ENCODE peak calls at places on chromosomes 1 and 21, in four cellular contexts. One of them, this sample, is unnamed.

GRCh38 chr1:116161877-116162390 is 50.7 kb downstream of the MAB21L3 start:
- DNase-seq in fibroblast of lung: no peak
- DNase-seq in HCT116: no peak
- DNase-seq in astrocyte: no peak
- DNase-seq in this sample: peak; percentile 13

GRCh38 chr1:81681570-81681969 is 119.2 kb upstream of the ADGRL2 start:
- DNase-seq in fibroblast of lung: peak; percentile 73
- DNase-seq in HCT116: no peak
- DNase-seq in astrocyte: peak; percentile 73
- DNase-seq in this sample: no peak

GRCh38 chr1:149965440-149965839 is 28.8 kb upstream of the MTMR11 start:
- DNase-seq in fibroblast of lung: no peak
- DNase-seq in HCT116: no peak
- DNase-seq in astrocyte: no peak
- DNase-seq in this sample: no peak

GRCh38 chr1:91778964-91779363 is 107.0 kb downstream of the TGFBR3 start:
- DNase-seq in fibroblast of lung: no peak
- DNase-seq in HCT116: no peak
- DNase-seq in astrocyte: no peak
- DNase-seq in this sample: no peak

GRCh38 chr1:218299416-218299815 is 14.3 kb downstream of the RRP15 start:
- DNase-seq in fibroblast of lung: peak; percentile 65
- DNase-seq in HCT116: peak; percentile 28
- DNase-seq in astrocyte: peak; percentile 56
- DNase-seq in this sample: no peak

GRCh38 chr1:27624467-27625233 is 10.3 kb downstream of the FGR start:
- DNase-seq in fibroblast of lung: no peak
- DNase-seq in HCT116: no peak
- DNase-seq in astrocyte: no peak
- DNase-seq in this sample: no peak

GRCh38 chr21:45748593-45748992 is 105.1 kb downstream of the PCBP3 start:
- DNase-seq in fibroblast of lung: no peak
- DNase-seq in HCT116: no peak
- DNase-seq in astrocyte: no peak
- DNase-seq in this sample: no peak

GRCh38 chr1:5670590-5671350 is 321.5 kb downstream of the NPHP4 start:
- DNase-seq in fibroblast of lung: no peak
- DNase-seq in HCT116: no peak
- DNase-seq in astrocyte: no peak
- DNase-seq in this sample: no peak

GRCh38 chr21:46111193-46111571 is 13.3 kb downstream of the COL6A2 start:
- DNase-seq in fibroblast of lung: no peak
- DNase-seq in HCT116: no peak
- DNase-seq in astrocyte: no peak
- DNase-seq in this sample: no peak

GRCh38 chr1:110190282-110190929 is 19.7 kb upstream of the KCNC4 start:
- DNase-seq in fibroblast of lung: no peak
- DNase-seq in HCT116: no peak
- DNase-seq in astrocyte: no peak
- DNase-seq in this sample: no peak

GRCh38 chr1:114219247-114219872 is 65.7 kb upstream of the SYT6 start:
- DNase-seq in fibroblast of lung: no peak
- DNase-seq in HCT116: no peak
- DNase-seq in astrocyte: no peak
- DNase-seq in this sample: no peak

GRCh38 chr1:9881838-9882249 is 28.2 kb downstream of the CTNNBIP1 start:
- DNase-seq in fibroblast of lung: peak; percentile 73
- DNase-seq in HCT116: no peak
- DNase-seq in astrocyte: peak; percentile 64
- DNase-seq in this sample: no peak

GRCh38 chr1:226064168-226064815 is 1.8 kb downstream of the H3-3A start:
- DNase-seq in fibroblast of lung: peak; percentile 10
- DNase-seq in HCT116: no peak
- DNase-seq in astrocyte: no peak
- DNase-seq in this sample: peak; percentile 28

GRCh38 chr1:100658716-100659026 is 60.9 kb upstream of the VCAM1 start:
- DNase-seq in fibroblast of lung: no peak
- DNase-seq in HCT116: no peak
- DNase-seq in astrocyte: no peak
- DNase-seq in this sample: no peak

GRCh38 chr1:230463760-230464159 is 37.6 kb upstream of the PGBD5 start:
- DNase-seq in fibroblast of lung: no peak
- DNase-seq in HCT116: no peak
- DNase-seq in astrocyte: no peak
- DNase-seq in this sample: no peak

GRCh38 chr1:77447669-77448068 is 165.8 kb downstream of the AK5 start:
- DNase-seq in fibroblast of lung: no peak
- DNase-seq in HCT116: no peak
- DNase-seq in astrocyte: no peak
- DNase-seq in this sample: no peak

GRCh38 chr1:47181955-47182680 is 7.7 kb downstream of the PDZK1IP1 start:
- DNase-seq in fibroblast of lung: peak; percentile 68
- DNase-seq in HCT116: no peak
- DNase-seq in astrocyte: peak; percentile 61
- DNase-seq in this sample: no peak

GRCh38 chr1:104787866-104788510 is 1038.3 kb downstream of the AMY1C start:
- DNase-seq in fibroblast of lung: no peak
- DNase-seq in HCT116: no peak
- DNase-seq in astrocyte: no peak
- DNase-seq in this sample: no peak

DNA sequence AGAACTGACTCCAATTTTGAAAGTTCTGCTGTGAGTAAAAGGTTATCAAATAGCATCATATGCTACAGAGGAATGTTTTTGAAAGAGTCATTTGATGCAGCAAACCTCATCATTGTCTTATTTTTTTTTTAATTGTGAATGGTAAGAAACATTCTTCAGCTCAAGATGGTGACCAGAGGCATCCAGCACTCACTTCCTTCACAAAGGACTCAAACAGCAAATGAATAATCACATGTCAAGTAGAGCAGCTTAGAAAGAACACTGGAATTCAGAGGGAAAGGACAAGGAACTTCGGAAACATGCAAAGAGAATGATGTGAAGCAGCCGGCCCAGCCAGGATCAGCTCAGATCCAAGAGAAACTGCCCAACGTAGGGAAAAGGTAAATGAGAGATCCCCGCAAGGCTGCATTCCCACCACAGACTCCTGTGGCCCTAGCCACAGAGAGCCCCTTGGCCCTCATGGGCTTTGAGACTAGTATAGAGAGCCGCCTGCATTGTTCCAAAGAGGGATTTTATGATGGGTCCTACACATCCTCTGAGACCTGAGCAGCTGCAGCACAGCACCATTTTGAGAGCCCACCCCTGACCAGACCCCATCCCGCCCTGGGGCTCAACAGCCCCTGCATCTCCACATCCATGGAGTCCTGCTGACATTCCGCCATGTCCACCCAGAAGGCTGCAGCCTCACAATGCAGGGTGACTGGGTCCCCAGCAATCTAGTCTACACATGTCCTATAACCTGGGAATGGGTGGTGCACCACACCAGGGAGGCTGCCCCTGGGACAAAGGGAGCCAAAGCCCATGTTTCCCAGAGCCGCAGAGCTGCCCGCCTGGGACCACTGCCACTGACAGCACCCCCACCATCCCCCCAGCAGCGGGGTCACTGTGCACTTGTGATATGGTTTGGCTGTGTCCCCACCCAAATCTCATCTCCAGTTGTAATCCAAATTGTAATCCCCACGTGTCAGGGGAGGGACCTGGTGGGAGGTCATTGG is 21.2 kb upstream of the UTS2 start:
- DNase-seq in fibroblast of lung: peak; percentile 41
- DNase-seq in HCT116: no peak
- DNase-seq in astrocyte: peak; percentile 38
- DNase-seq in this sample: no peak
- H3K9ac ChIP-seq in fibroblast of lung: no peak overlapping the region
- H3K9ac ChIP-seq in HCT116: no peak overlapping the region
- H3K9ac ChIP-seq in astrocyte: no peak overlapping the region
- H3K9ac ChIP-seq in this sample: no peak overlapping the region

DNA sequence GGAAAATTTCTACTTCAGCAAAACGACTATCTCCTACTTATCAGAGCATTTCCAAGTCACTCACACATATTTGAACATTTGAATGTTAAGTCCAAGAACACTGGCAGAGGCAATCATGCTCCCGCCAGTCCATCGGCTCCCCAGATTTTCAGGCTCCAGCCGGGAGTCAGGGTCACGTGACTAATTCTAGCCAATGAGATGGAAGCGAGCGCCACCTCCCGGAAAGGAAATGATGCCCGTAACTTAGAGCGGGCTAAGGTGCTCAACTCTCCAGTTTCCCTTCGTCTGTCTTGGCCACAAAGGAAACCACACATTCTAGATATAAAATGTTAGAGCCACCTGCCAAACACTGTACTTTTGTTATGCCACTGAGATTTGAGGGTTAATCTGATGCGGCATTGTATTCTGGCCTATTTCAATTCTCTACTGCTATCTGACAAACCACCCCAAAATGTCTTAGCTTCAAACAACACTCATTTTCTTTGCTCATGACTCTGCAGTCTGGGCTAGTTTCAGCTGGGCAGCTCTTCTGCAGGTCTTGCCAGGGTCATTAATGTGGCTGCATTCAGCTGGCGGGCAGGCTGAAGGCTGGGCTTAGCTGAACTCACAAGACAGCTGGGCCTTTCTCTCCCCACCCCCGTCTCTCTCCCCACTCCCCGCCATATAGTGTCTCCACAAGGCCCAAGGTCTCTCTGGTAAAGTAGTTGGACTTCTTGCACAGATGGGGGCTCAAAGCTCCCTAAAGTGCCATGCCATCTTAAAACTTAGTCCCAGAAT is 16.5 kb upstream of the LHX4 start:
- DNase-seq in fibroblast of lung: peak; percentile 9
- DNase-seq in HCT116: no peak
- DNase-seq in astrocyte: no peak
- DNase-seq in this sample: no peak
- TF ChIP-seq CTCF in fibroblast of lung: no peak
- TF ChIP-seq CTCF in HCT116: peak; percentile 24
- TF ChIP-seq CTCF in astrocyte: no peak
- TF ChIP-seq CTCF in this sample: no peak

GRCh38 chr1:6965914-6966241 is 180.6 kb downstream of the CAMTA1 start:
- DNase-seq in fibroblast of lung: no peak
- DNase-seq in HCT116: no peak
- DNase-seq in astrocyte: no peak
- DNase-seq in this sample: no peak
- H3K4me3 ChIP-seq in fibroblast of lung: no peak overlapping the region
- H3K4me3 ChIP-seq in HCT116: no peak overlapping the region
- H3K4me3 ChIP-seq in astrocyte: no peak overlapping the region
- H3K4me3 ChIP-seq in this sample: no peak overlapping the region

GRCh38 chr1:240107058-240107684 is 15.5 kb downstream of the FMN2 start:
- DNase-seq in fibroblast of lung: peak; percentile 91
- DNase-seq in HCT116: no peak
- DNase-seq in astrocyte: peak; percentile 88
- DNase-seq in this sample: no peak
- H3K9ac ChIP-seq in fibroblast of lung: no peak overlapping the region
- H3K9ac ChIP-seq in HCT116: no peak overlapping the region
- H3K9ac ChIP-seq in astrocyte: no peak overlapping the region
- H3K9ac ChIP-seq in this sample: no peak overlapping the region

DNA sequence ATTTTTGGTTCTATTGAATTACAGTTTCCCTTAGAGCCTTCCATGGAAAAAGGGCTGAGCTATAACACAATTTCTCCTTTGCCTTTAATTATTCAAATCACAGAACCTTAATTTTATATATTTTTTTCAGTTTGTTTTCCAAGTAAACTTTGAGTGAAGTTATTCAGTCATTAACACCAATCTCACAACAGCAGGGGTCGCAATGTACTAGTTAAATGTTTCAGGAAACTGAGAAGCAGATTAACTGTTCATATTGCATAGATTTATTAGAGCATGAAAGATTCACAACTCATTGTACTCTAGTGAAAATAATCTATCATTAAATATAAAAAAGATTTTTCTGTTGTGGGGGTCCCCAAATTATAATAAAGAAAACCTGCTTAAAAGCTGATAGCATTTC is 64.1 kb downstream of the KIFAP3 start:
- DNase-seq in fibroblast of lung: peak; percentile 46
- DNase-seq in HCT116: peak; percentile 55
- DNase-seq in astrocyte: peak; percentile 29
- DNase-seq in this sample: peak; percentile 47
- TF ChIP-seq CTCF in fibroblast of lung: peak; percentile 22
- TF ChIP-seq CTCF in HCT116: peak; percentile 39
- TF ChIP-seq CTCF in astrocyte: peak; percentile 34
- TF ChIP-seq CTCF in this sample: peak; percentile 29

DNA sequence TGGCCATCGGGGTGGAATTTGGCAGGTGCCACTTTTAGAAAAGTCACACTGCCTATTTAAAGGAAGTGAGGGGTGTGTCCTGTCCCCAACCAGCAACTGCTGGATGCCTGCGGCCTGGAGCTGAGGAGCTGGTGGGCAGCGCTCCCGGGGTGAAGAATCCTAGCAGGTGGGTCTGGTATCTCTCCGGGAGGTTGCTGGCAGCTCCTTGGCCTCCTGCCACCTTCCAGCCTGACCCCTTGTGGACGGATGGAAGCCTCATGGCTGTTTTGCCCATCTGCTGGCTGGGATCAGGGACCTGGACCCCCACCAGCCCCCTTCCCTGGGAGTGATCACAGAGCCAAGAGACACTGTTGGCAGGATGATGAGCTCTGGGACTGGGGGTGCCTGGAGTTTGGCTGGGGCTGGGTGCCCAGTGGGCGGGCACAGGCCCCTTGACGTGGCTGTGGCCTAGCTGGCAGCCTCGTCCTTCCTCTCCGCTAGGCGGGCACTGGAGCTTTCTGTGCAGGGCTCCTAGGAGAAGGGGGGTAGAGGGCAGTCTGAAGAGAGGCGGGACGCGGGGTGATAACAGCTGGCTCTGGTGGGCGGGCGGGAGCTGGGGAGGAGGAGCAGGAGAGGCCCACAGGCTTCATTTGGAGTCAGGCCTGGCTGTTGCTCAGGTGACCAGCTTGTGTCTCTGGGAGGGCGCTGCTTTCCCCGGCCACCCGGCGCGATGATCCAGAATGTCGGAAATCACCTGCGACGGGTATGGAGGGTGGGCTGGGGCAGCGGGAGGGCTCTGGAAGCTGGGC is at the start of gene ACOT11:
- DNase-seq in fibroblast of lung: peak; percentile 58
- DNase-seq in HCT116: no peak
- DNase-seq in astrocyte: peak; percentile 39
- DNase-seq in this sample: peak; percentile 58
- H3K4me3 ChIP-seq in fibroblast of lung: peak within 1 kb of the TSS; percentile 41
- H3K4me3 ChIP-seq in HCT116: no peak within 1 kb of the TSS
- H3K4me3 ChIP-seq in astrocyte: no peak within 1 kb of the TSS
- H3K4me3 ChIP-seq in this sample: no peak within 1 kb of the TSS

GRCh38 chr1:228497206-228497605 is 10.0 kb downstream of the RNF187 start:
- DNase-seq in fibroblast of lung: no peak
- DNase-seq in HCT116: no peak
- DNase-seq in astrocyte: no peak
- DNase-seq in this sample: no peak

GRCh38 chr1:228500901-228501871 is 14.0 kb downstream of the RNF187 start:
- DNase-seq in fibroblast of lung: peak; percentile 74
- DNase-seq in HCT116: peak; percentile 60
- DNase-seq in astrocyte: peak; percentile 60
- DNase-seq in this sample: peak; percentile 84

GRCh38 chr1:228502522-228502921 is 15.3 kb downstream of the RNF187 start:
- DNase-seq in fibroblast of lung: no peak
- DNase-seq in HCT116: no peak
- DNase-seq in astrocyte: no peak
- DNase-seq in this sample: no peak

GRCh38 chr1:228497817-228498216 is 10.6 kb downstream of the RNF187 start:
- DNase-seq in fibroblast of lung: no peak
- DNase-seq in HCT116: no peak
- DNase-seq in astrocyte: no peak
- DNase-seq in this sample: no peak

GRCh38 chr1:228500143-228500736 is 13.1 kb downstream of the RNF187 start:
- DNase-seq in fibroblast of lung: no peak
- DNase-seq in HCT116: no peak
- DNase-seq in astrocyte: no peak
- DNase-seq in this sample: no peak
- H3K9ac ChIP-seq in fibroblast of lung: no peak overlapping the region
- H3K9ac ChIP-seq in HCT116: no peak overlapping the region
- H3K9ac ChIP-seq in astrocyte: no peak overlapping the region
- H3K9ac ChIP-seq in this sample: no peak overlapping the region

This sample was measured in colonic mucosa.